ENCODE peak calls at places on chromosomes 6 and 20, in nine cellular contexts. One of them, this sample, is unnamed.

GRCh38 chr6:139943391-139943790 is 568.9 kb upstream of the CITED2 start:
- DNase-seq in choroid plexus epithelial cell: peak
- DNase-seq in prostate gland: no peak
- DNase-seq in GM13977: no peak
- DNase-seq in neural crest cell: no peak
- DNase-seq in fibroblast of mammary gland: peak
- DNase-seq in tibial artery: no peak
- DNase-seq in chondrocyte: no peak
- DNase-seq in HFFc6: peak
- DNase-seq in this sample: no peak

GRCh38 chr6:35044771-35045275 is 96.3 kb downstream of the TCP11 start:
- DNase-seq in choroid plexus epithelial cell: no peak
- DNase-seq in prostate gland: peak
- DNase-seq in GM13977: no peak
- DNase-seq in neural crest cell: no peak
- DNase-seq in fibroblast of mammary gland: peak
- DNase-seq in tibial artery: peak
- DNase-seq in chondrocyte: no peak
- DNase-seq in HFFc6: no peak
- DNase-seq in this sample: no peak

GRCh38 chr20:2756056-2756611 is 44.3 kb downstream of the CPXM1 start:
- DNase-seq in choroid plexus epithelial cell: peak
- DNase-seq in prostate gland: no peak
- DNase-seq in GM13977: peak
- DNase-seq in neural crest cell: peak
- DNase-seq in fibroblast of mammary gland: peak
- DNase-seq in tibial artery: no peak
- DNase-seq in chondrocyte: no peak
- DNase-seq in HFFc6: no peak
- DNase-seq in this sample: peak

GRCh38 chr20:56442381-56443365 is 25.8 kb upstream of the RTF2 start:
- DNase-seq in choroid plexus epithelial cell: no peak
- DNase-seq in prostate gland: no peak
- DNase-seq in GM13977: no peak
- DNase-seq in neural crest cell: no peak
- DNase-seq in fibroblast of mammary gland: no peak
- DNase-seq in tibial artery: no peak
- DNase-seq in chondrocyte: no peak
- DNase-seq in HFFc6: no peak
- DNase-seq in this sample: no peak

GRCh38 chr6:125512621-125513020 is 210.9 kb upstream of the HDDC2 start:
- DNase-seq in choroid plexus epithelial cell: peak
- DNase-seq in prostate gland: no peak
- DNase-seq in GM13977: no peak
- DNase-seq in neural crest cell: no peak
- DNase-seq in fibroblast of mammary gland: no peak
- DNase-seq in tibial artery: no peak
- DNase-seq in chondrocyte: no peak
- DNase-seq in HFFc6: no peak
- DNase-seq in this sample: peak

GRCh38 chr6:31769684-31770371 is 7.3 kb downstream of the VWA7 start:
- DNase-seq in choroid plexus epithelial cell: peak
- DNase-seq in prostate gland: peak
- DNase-seq in GM13977: peak
- DNase-seq in neural crest cell: peak
- DNase-seq in fibroblast of mammary gland: peak
- DNase-seq in tibial artery: peak
- DNase-seq in chondrocyte: no peak
- DNase-seq in HFFc6: peak
- DNase-seq in this sample: peak

GRCh38 chr6:168576388-168576787 is 135.4 kb downstream of the SMOC2 start:
- DNase-seq in choroid plexus epithelial cell: no peak
- DNase-seq in prostate gland: no peak
- DNase-seq in GM13977: no peak
- DNase-seq in neural crest cell: no peak
- DNase-seq in fibroblast of mammary gland: no peak
- DNase-seq in tibial artery: no peak
- DNase-seq in chondrocyte: no peak
- DNase-seq in HFFc6: no peak
- DNase-seq in this sample: no peak

GRCh38 chr20:50396623-50397022 is 113.6 kb upstream of the PTPN1 start:
- DNase-seq in choroid plexus epithelial cell: no peak
- DNase-seq in prostate gland: no peak
- DNase-seq in GM13977: no peak
- DNase-seq in neural crest cell: no peak
- DNase-seq in fibroblast of mammary gland: no peak
- DNase-seq in tibial artery: no peak
- DNase-seq in chondrocyte: no peak
- DNase-seq in HFFc6: no peak
- DNase-seq in this sample: no peak

DNA sequence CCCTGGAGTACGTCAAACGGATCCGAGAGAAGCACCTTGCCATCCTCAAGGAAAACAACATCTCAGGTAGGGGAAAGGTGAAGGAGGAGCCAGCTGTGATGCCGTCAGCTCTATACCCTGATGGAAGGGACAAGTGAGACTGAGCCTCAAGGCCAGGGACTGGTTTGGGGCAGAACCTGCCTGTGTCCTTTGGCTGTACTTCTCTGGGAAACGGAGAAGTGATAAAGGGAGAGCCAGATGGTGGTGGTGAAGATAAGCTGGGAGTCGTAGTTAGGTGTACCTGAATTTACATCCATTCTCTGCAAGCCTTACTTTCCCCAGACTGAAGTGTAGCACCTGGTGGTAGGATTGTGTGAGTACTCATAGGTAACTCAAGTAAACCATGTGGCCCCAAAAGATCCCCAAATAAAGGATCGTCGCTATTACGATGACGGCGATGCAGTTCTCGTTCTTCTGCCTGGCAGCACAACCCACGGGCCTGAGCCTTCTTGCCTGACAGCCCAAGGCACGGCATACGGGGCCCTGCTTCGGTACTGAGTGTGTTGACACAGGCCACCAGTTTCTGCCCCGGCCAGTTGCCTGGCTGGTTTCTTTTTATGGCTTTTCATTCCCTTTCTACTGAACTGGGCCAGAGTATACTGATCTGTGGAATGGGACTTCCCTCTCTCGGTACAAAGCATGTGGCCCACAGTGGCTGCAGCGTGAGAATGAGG is 10.6 kb downstream of the PCIF1 start:
- DNase-seq in choroid plexus epithelial cell: no peak
- DNase-seq in prostate gland: no peak
- DNase-seq in GM13977: no peak
- DNase-seq in neural crest cell: no peak
- DNase-seq in fibroblast of mammary gland: no peak
- DNase-seq in tibial artery: no peak
- DNase-seq in chondrocyte: no peak
- DNase-seq in HFFc6: no peak
- DNase-seq in this sample: no peak
- TF ChIP-seq CTCF in choroid plexus epithelial cell: peak
- TF ChIP-seq CTCF in prostate gland: no peak
- TF ChIP-seq CTCF in GM13977: no peak
- TF ChIP-seq CTCF in neural crest cell: no peak
- TF ChIP-seq CTCF in fibroblast of mammary gland: no peak
- TF ChIP-seq CTCF in tibial artery: no peak
- TF ChIP-seq CTCF in chondrocyte: peak
- TF ChIP-seq CTCF in HFFc6: peak
- TF ChIP-seq CTCF in this sample: no peak

GRCh38 chr6:132126150-132126549 is 175.0 kb upstream of the CCN2 start:
- DNase-seq in choroid plexus epithelial cell: no peak
- DNase-seq in prostate gland: no peak
- DNase-seq in GM13977: no peak
- DNase-seq in neural crest cell: no peak
- DNase-seq in fibroblast of mammary gland: no peak
- DNase-seq in tibial artery: no peak
- DNase-seq in chondrocyte: no peak
- DNase-seq in HFFc6: no peak
- DNase-seq in this sample: no peak
- TF ChIP-seq CTCF in choroid plexus epithelial cell: peak
- TF ChIP-seq CTCF in prostate gland: no peak
- TF ChIP-seq CTCF in GM13977: no peak
- TF ChIP-seq CTCF in neural crest cell: peak
- TF ChIP-seq CTCF in fibroblast of mammary gland: no peak
- TF ChIP-seq CTCF in tibial artery: no peak
- TF ChIP-seq CTCF in chondrocyte: peak
- TF ChIP-seq CTCF in HFFc6: peak
- TF ChIP-seq CTCF in this sample: no peak

GRCh38 chr6:24547243-24547642 is 52.5 kb downstream of the ALDH5A1 start:
- DNase-seq in choroid plexus epithelial cell: peak
- DNase-seq in prostate gland: no peak
- DNase-seq in GM13977: peak
- DNase-seq in neural crest cell: no peak
- DNase-seq in fibroblast of mammary gland: no peak
- DNase-seq in tibial artery: no peak
- DNase-seq in chondrocyte: no peak
- DNase-seq in HFFc6: no peak
- DNase-seq in this sample: peak

GRCh38 chr6:24546432-24546831 is 51.7 kb downstream of the ALDH5A1 start:
- DNase-seq in choroid plexus epithelial cell: no peak
- DNase-seq in prostate gland: no peak
- DNase-seq in GM13977: no peak
- DNase-seq in neural crest cell: no peak
- DNase-seq in fibroblast of mammary gland: no peak
- DNase-seq in tibial artery: no peak
- DNase-seq in chondrocyte: no peak
- DNase-seq in HFFc6: no peak
- DNase-seq in this sample: no peak

GRCh38 chr6:24543683-24544082 is 48.9 kb downstream of the ALDH5A1 start:
- DNase-seq in choroid plexus epithelial cell: no peak
- DNase-seq in prostate gland: no peak
- DNase-seq in GM13977: no peak
- DNase-seq in neural crest cell: no peak
- DNase-seq in fibroblast of mammary gland: no peak
- DNase-seq in tibial artery: no peak
- DNase-seq in chondrocyte: no peak
- DNase-seq in HFFc6: no peak
- DNase-seq in this sample: no peak

GRCh38 chr6:24549158-24549557 is 54.4 kb downstream of the ALDH5A1 start:
- DNase-seq in choroid plexus epithelial cell: no peak
- DNase-seq in prostate gland: no peak
- DNase-seq in GM13977: no peak
- DNase-seq in neural crest cell: no peak
- DNase-seq in fibroblast of mammary gland: no peak
- DNase-seq in tibial artery: no peak
- DNase-seq in chondrocyte: no peak
- DNase-seq in HFFc6: no peak
- DNase-seq in this sample: no peak

DNA sequence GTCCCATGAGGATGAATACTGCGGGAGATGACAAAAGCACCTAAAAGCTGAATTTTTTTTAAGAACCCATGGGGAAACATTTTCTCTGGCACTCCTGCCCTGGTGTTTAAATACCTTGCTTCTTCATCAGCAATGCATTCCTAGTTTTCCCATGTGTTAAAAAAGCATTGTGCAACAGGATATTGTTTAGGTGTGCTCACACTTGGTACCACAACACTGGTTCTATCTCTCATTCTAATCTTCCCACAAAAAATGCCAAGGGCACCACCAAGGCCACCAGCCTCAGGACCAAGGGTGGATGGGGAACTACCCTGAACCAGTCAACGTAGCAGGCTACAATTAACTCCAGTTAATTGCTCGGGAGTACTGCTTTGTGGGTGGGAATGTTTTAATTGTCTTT is 50.9 kb downstream of the ALDH5A1 start:
- DNase-seq in choroid plexus epithelial cell: no peak
- DNase-seq in prostate gland: no peak
- DNase-seq in GM13977: no peak
- DNase-seq in neural crest cell: no peak
- DNase-seq in fibroblast of mammary gland: no peak
- DNase-seq in tibial artery: no peak
- DNase-seq in chondrocyte: no peak
- DNase-seq in HFFc6: no peak
- DNase-seq in this sample: no peak
- TF ChIP-seq CTCF in choroid plexus epithelial cell: no peak
- TF ChIP-seq CTCF in prostate gland: no peak
- TF ChIP-seq CTCF in GM13977: no peak
- TF ChIP-seq CTCF in neural crest cell: no peak
- TF ChIP-seq CTCF in fibroblast of mammary gland: no peak
- TF ChIP-seq CTCF in tibial artery: no peak
- TF ChIP-seq CTCF in chondrocyte: no peak
- TF ChIP-seq CTCF in HFFc6: no peak
- TF ChIP-seq CTCF in this sample: no peak

GRCh38 chr6:42314571-42314950 is 96.9 kb upstream of the MRPS10 start:
- DNase-seq in choroid plexus epithelial cell: no peak
- DNase-seq in prostate gland: no peak
- DNase-seq in GM13977: no peak
- DNase-seq in neural crest cell: no peak
- DNase-seq in fibroblast of mammary gland: no peak
- DNase-seq in tibial artery: no peak
- DNase-seq in chondrocyte: no peak
- DNase-seq in HFFc6: no peak
- DNase-seq in this sample: no peak

GRCh38 chr6:42315220-42315990 is 97.7 kb upstream of the MRPS10 start:
- DNase-seq in choroid plexus epithelial cell: no peak
- DNase-seq in prostate gland: no peak
- DNase-seq in GM13977: no peak
- DNase-seq in neural crest cell: no peak
- DNase-seq in fibroblast of mammary gland: no peak
- DNase-seq in tibial artery: no peak
- DNase-seq in chondrocyte: no peak
- DNase-seq in HFFc6: no peak
- DNase-seq in this sample: no peak

GRCh38 chr6:42313038-42313437 is 95.4 kb upstream of the MRPS10 start:
- DNase-seq in choroid plexus epithelial cell: peak
- DNase-seq in prostate gland: no peak
- DNase-seq in GM13977: no peak
- DNase-seq in neural crest cell: no peak
- DNase-seq in fibroblast of mammary gland: peak
- DNase-seq in tibial artery: no peak
- DNase-seq in chondrocyte: no peak
- DNase-seq in HFFc6: peak
- DNase-seq in this sample: no peak

GRCh38 chr6:42315991-42316378 is 98.3 kb upstream of the MRPS10 start:
- DNase-seq in choroid plexus epithelial cell: peak
- DNase-seq in prostate gland: no peak
- DNase-seq in GM13977: no peak
- DNase-seq in neural crest cell: no peak
- DNase-seq in fibroblast of mammary gland: peak
- DNase-seq in tibial artery: no peak
- DNase-seq in chondrocyte: no peak
- DNase-seq in HFFc6: peak
- DNase-seq in this sample: peak

DNA sequence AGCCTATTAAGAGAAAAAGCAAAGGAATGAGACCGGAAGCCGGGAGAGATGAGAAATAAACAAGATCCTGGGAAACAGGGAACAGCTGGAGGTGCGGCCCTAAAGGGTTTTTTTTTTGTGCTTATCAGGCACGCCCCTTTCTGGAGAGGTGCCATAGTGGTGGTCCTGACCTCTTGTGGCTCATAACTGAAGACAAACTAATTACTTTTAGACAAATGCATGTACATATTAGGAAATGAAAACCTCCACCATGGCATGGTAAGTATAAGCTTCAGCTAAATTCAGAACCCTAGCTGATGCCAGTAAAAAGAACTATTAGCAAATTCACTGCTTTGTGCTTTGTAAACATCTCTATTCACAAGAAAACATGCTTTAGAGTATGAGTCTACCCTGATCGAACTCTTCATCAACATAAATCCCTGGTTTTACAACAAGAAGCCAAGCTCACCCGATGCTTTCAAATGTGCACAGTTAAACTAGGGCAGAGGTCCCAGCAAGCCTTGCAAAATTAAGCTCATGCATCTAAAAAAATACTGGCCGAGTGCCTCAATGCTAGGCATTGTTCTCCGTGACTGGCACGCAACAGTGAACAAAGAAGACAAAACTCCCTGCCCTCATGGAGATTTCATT is 96.4 kb upstream of the MRPS10 start:
- DNase-seq in choroid plexus epithelial cell: peak
- DNase-seq in prostate gland: no peak
- DNase-seq in GM13977: no peak
- DNase-seq in neural crest cell: no peak
- DNase-seq in fibroblast of mammary gland: peak
- DNase-seq in tibial artery: no peak
- DNase-seq in chondrocyte: no peak
- DNase-seq in HFFc6: no peak
- DNase-seq in this sample: no peak
- TF ChIP-seq CTCF in choroid plexus epithelial cell: no peak
- TF ChIP-seq CTCF in prostate gland: no peak
- TF ChIP-seq CTCF in GM13977: no peak
- TF ChIP-seq CTCF in neural crest cell: no peak
- TF ChIP-seq CTCF in fibroblast of mammary gland: no peak
- TF ChIP-seq CTCF in tibial artery: no peak
- TF ChIP-seq CTCF in chondrocyte: no peak
- TF ChIP-seq CTCF in HFFc6: no peak
- TF ChIP-seq CTCF in this sample: no peak